ENCODE peak calls at places on chromosomes 4 and X, in five cellular contexts. E is nephron progenitor cell; H is lower lobe of right lung; N is cardiac fibroblast; C is stimulated activated CD8-positive, alpha-beta memory T cell treated with anti-CD3 and anti-CD28 coated beads, Interleukin-15, amount 100 ng/mL, for 4 hours. K is an unnamed sample.

GRCh38 chr4:3496021-3496420 is 32.9 kb downstream of the DOK7 start:
- DNase-seq in E (no peak), C (no peak), N (no peak), H (no peak), K (no peak)

GRCh38 chrX:39821011-39821708 is 276.6 kb downstream of the BCOR start:
- DNase-seq in H (no peak), C (peak), E (peak), N (peak), K (peak)

GRCh38 chrX:67544871-67545771 is 1.3 kb downstream of the AR start:
- DNase-seq in C (no peak), H (peak), N (peak), E (peak), K (no peak)

GRCh38 chrX:11239230-11239629 is 54.0 kb upstream of the AMELX start:
- DNase-seq in N (peak), C (no peak), H (no peak), E (no peak), K (no peak)

GRCh38 chr4:167541286-167541685 is 307.0 kb upstream of the SPOCK3 start:
- DNase-seq in E (no peak), H (no peak), C (no peak), N (peak), K (no peak)

GRCh38 chrX:114162068-114162735 is 421.7 kb upstream of the HTR2C start:
- DNase-seq in H (no peak), C (no peak), E (peak), N (no peak), K (peak)

GRCh38 chr4:138182838-138183426 is 59.2 kb downstream of the SLC7A11 start:
- DNase-seq in H (no peak), N (peak), E (peak), C (no peak), K (peak)

GRCh38 chr4:159273841-159274240 is 171.0 kb downstream of the RAPGEF2 start:
- DNase-seq in N (no peak), E (no peak), C (no peak), H (no peak), K (no peak)

GRCh38 chrX:106791495-106791894 is 11.0 kb upstream of the TBC1D8B start:
- DNase-seq in E (no peak), N (peak), H (no peak), C (no peak), K (no peak)

K was measured in Calu3.